ENCODE peak calls at places on chromosomes 2 and 18, in five cellular contexts. One of them, this sample, is unnamed.

GRCh38 chr2:20440001-20440560 is 6.8 kb upstream of the RHOB start:
- DNase-seq in A549: no peak
- DNase-seq in SK-N-SH: no peak
- DNase-seq in GM12878: no peak
- DNase-seq in K562: no peak
- DNase-seq in this sample: no peak

GRCh38 chr18:62979172-62979571 is 263.8 kb downstream of the PHLPP1 start:
- DNase-seq in A549: no peak
- DNase-seq in SK-N-SH: no peak
- DNase-seq in GM12878: no peak
- DNase-seq in K562: no peak
- DNase-seq in this sample: peak; percentile 96

GRCh38 chr2:1739961-1740713 is 4.2 kb downstream of the PXDN start:
- DNase-seq in A549: no peak
- DNase-seq in SK-N-SH: no peak
- DNase-seq in GM12878: no peak
- DNase-seq in K562: no peak
- DNase-seq in this sample: peak; percentile 58

GRCh38 chr18:74869904-74870863 is 272.5 kb downstream of the ZNF407 start:
- DNase-seq in A549: no peak
- DNase-seq in SK-N-SH: no peak
- DNase-seq in GM12878: peak; percentile 71
- DNase-seq in K562: no peak
- DNase-seq in this sample: peak; percentile 2

GRCh38 chr18:79680100-79680879 is 687 bp downstream of the CTDP1 start:
- DNase-seq in A549: peak; percentile 16
- DNase-seq in SK-N-SH: peak; percentile 68
- DNase-seq in GM12878: no peak
- DNase-seq in K562: peak; percentile 47
- DNase-seq in this sample: peak; percentile 52

GRCh38 chr18:26686532-26686931 is 138.2 kb upstream of the KCTD1 start:
- DNase-seq in A549: no peak
- DNase-seq in SK-N-SH: no peak
- DNase-seq in GM12878: no peak
- DNase-seq in K562: no peak
- DNase-seq in this sample: no peak

GRCh38 chr18:63069496-63069895 is 250.1 kb downstream of the BCL2 start:
- DNase-seq in A549: no peak
- DNase-seq in SK-N-SH: no peak
- DNase-seq in GM12878: no peak
- DNase-seq in K562: no peak
- DNase-seq in this sample: no peak

GRCh38 chr2:98769784-98770183 is 38.9 kb upstream of the MGAT4A start:
- DNase-seq in A549: no peak
- DNase-seq in SK-N-SH: no peak
- DNase-seq in GM12878: no peak
- DNase-seq in K562: no peak
- DNase-seq in this sample: no peak

GRCh38 chr2:40240067-40240466 is 211.8 kb downstream of the SLC8A1 start:
- DNase-seq in A549: no peak
- DNase-seq in SK-N-SH: no peak
- DNase-seq in GM12878: no peak
- DNase-seq in K562: no peak
- DNase-seq in this sample: peak; percentile 96

GRCh38 chr2:216257089-216257488 is 115.2 kb downstream of the MARCHF4 start:
- DNase-seq in A549: no peak
- DNase-seq in SK-N-SH: no peak
- DNase-seq in GM12878: no peak
- DNase-seq in K562: no peak
- DNase-seq in this sample: peak; percentile 13

GRCh38 chr2:72931280-72931910 is 14.1 kb downstream of the EMX1 start:
- DNase-seq in A549: no peak
- DNase-seq in SK-N-SH: no peak
- DNase-seq in GM12878: no peak
- DNase-seq in K562: no peak
- DNase-seq in this sample: peak; percentile 59

DNA sequence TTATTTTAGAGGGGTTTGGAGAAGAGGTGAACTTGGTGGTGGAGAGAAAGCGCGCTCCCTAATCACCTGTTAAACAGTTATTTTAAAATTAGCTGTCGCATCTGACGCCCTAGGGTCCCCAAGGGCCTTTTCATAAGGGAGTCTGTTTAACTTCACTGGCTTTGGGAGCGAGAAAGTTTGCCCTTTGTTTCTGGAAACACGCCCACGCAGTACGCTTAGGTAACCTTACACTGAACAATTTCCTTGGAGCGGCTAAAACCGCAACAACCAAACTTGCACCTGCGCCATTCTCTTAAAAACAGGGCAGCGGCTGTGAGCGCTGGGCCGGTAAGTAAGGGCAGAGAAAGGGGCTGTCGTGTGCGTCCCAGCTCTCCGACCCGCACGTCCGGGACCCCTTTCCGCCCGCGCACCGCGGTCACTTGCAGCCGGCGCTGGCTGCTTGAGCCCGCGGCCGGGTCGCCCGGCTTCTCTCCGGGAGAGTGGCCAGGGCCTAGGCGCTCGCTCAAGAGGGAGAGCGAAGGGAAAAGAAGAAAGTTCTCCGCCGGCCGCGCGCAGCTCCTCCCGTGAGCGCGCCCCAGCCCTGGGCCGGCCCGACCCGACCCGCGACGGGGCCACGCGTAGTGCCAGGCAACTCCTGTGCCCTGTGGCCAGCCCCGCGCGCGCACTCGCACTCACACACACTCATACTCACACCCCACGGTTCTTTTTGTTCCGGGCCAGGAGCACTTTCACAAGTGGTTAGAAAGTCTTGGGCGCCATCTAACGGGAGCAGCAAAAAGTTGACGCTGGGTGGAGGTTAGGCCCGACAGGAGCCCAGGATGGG is 19.2 kb downstream of the POU3F3 start:
- DNase-seq in A549: peak; percentile 74
- DNase-seq in SK-N-SH: peak; percentile 81
- DNase-seq in GM12878: no peak
- DNase-seq in K562: peak; percentile 40
- DNase-seq in this sample: peak; percentile 37
- TF ChIP-seq RCOR1 in A549: no peak
- TF ChIP-seq RCOR1 in SK-N-SH: no peak
- TF ChIP-seq RCOR1 in GM12878: no peak
- TF ChIP-seq RCOR1 in K562: no peak
- TF ChIP-seq RCOR1 in this sample: no peak

GRCh38 chr2:128199141-128199540 is 108.1 kb downstream of the UGGT1 start:
- DNase-seq in A549: no peak
- DNase-seq in SK-N-SH: no peak
- DNase-seq in GM12878: no peak
- DNase-seq in K562: no peak
- DNase-seq in this sample: no peak

GRCh38 chr2:128208023-128208422 is 110.6 kb downstream of the HS6ST1 start:
- DNase-seq in A549: no peak
- DNase-seq in SK-N-SH: no peak
- DNase-seq in GM12878: no peak
- DNase-seq in K562: no peak
- DNase-seq in this sample: no peak

GRCh38 chr2:128198666-128199065 is 107.7 kb downstream of the UGGT1 start:
- DNase-seq in A549: no peak
- DNase-seq in SK-N-SH: peak; percentile 55
- DNase-seq in GM12878: no peak
- DNase-seq in K562: no peak
- DNase-seq in this sample: no peak

GRCh38 chr2:128206245-128206644 is 112.4 kb downstream of the HS6ST1 start:
- DNase-seq in A549: no peak
- DNase-seq in SK-N-SH: no peak
- DNase-seq in GM12878: no peak
- DNase-seq in K562: no peak
- DNase-seq in this sample: no peak

DNA sequence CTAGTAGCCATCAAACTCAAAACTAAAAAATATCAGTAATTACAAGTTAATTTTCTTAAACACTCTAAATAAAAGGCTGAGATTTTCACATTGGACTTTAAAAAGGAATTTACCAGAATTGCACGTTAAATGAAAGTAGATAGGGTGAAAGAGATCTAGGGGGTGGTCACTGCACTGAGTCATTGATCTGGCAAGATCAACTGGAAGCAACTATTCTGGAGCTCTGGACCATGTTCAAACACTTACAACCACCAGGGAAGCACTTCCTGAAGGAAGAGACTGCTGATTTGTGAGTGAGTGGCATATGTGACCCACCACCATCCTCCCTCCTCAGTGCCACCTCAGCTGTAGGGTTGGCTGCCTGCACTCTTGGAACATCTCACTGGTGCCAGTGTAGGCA is 111.8 kb downstream of the UGGT1 start:
- DNase-seq in A549: no peak
- DNase-seq in SK-N-SH: no peak
- DNase-seq in GM12878: no peak
- DNase-seq in K562: no peak
- DNase-seq in this sample: peak; percentile 39
- TF ChIP-seq RCOR1 in A549: no peak
- TF ChIP-seq RCOR1 in SK-N-SH: no peak
- TF ChIP-seq RCOR1 in GM12878: no peak
- TF ChIP-seq RCOR1 in K562: no peak
- TF ChIP-seq RCOR1 in this sample: no peak

GRCh38 chr2:74822771-74823283 is 11.1 kb upstream of the HK2 start:
- DNase-seq in A549: no peak
- DNase-seq in SK-N-SH: no peak
- DNase-seq in GM12878: no peak
- DNase-seq in K562: no peak
- DNase-seq in this sample: no peak
- TF ChIP-seq RCOR1 in A549: no peak
- TF ChIP-seq RCOR1 in SK-N-SH: no peak
- TF ChIP-seq RCOR1 in GM12878: no peak
- TF ChIP-seq RCOR1 in K562: no peak
- TF ChIP-seq RCOR1 in this sample: no peak

GRCh38 chr2:63408530-63408929 is 179.7 kb downstream of the WDPCP start:
- DNase-seq in A549: peak; percentile 20
- DNase-seq in SK-N-SH: no peak
- DNase-seq in GM12878: no peak
- DNase-seq in K562: no peak
- DNase-seq in this sample: no peak
- TF ChIP-seq RCOR1 in A549: no peak
- TF ChIP-seq RCOR1 in SK-N-SH: no peak
- TF ChIP-seq RCOR1 in GM12878: no peak
- TF ChIP-seq RCOR1 in K562: no peak
- TF ChIP-seq RCOR1 in this sample: no peak

GRCh38 chr18:703660-704018 is 8.8 kb downstream of the ENOSF1 start:
- DNase-seq in A549: peak; percentile 62
- DNase-seq in SK-N-SH: no peak
- DNase-seq in GM12878: no peak
- DNase-seq in K562: no peak
- DNase-seq in this sample: no peak

GRCh38 chr18:708096-708495 is 4.3 kb downstream of the ENOSF1 start:
- DNase-seq in A549: no peak
- DNase-seq in SK-N-SH: no peak
- DNase-seq in GM12878: no peak
- DNase-seq in K562: no peak
- DNase-seq in this sample: no peak

GRCh38 chr18:697771-698170 is 14.7 kb downstream of the ENOSF1 start:
- DNase-seq in A549: no peak
- DNase-seq in SK-N-SH: no peak
- DNase-seq in GM12878: no peak
- DNase-seq in K562: no peak
- DNase-seq in this sample: no peak

GRCh38 chr18:706438-706837 is 6.0 kb downstream of the ENOSF1 start:
- DNase-seq in A549: no peak
- DNase-seq in SK-N-SH: no peak
- DNase-seq in GM12878: no peak
- DNase-seq in K562: no peak
- DNase-seq in this sample: no peak

GRCh38 chr18:702957-703659 is 9.3 kb downstream of the ENOSF1 start:
- DNase-seq in A549: peak; percentile 24
- DNase-seq in SK-N-SH: no peak
- DNase-seq in GM12878: no peak
- DNase-seq in K562: no peak
- DNase-seq in this sample: peak; percentile 91
- TF ChIP-seq RCOR1 in A549: no peak
- TF ChIP-seq RCOR1 in SK-N-SH: no peak
- TF ChIP-seq RCOR1 in GM12878: no peak
- TF ChIP-seq RCOR1 in K562: no peak
- TF ChIP-seq RCOR1 in this sample: no peak